ENCODE peak calls at places on chromosome 7, in eight cellular contexts. One of them, this sample, is unnamed.
A peak's percentile ranks its signal among the peaks of the same experiment; 100 is the strongest.

GRCh38 chr7:6237730-6238129 is 34.7 kb downstream of the CYTH3 start:
- DNase-seq in left cardiac atrium: no peak
- DNase-seq in AG08396: no peak
- DNase-seq in iPS DF 6.9: no peak
- DNase-seq in SK-MEL-5: no peak
- DNase-seq in T-helper 2 cell: no peak
- DNase-seq in stimulated activated CD4-positive, alpha-beta T cell treated with anti-CD3 and anti-CD28 coated beads, Interleukin-2, amount 100 ng/mL, for 4 hours: no peak
- DNase-seq in endothelial cell: no peak
- DNase-seq in this sample: no peak

GRCh38 chr7:1743481-1744230 is 73.6 kb downstream of the ELFN1 start:
- DNase-seq in T-helper 2 cell: no peak
- DNase-seq in endothelial cell: no peak
- DNase-seq in AG08396: no peak
- DNase-seq in iPS DF 6.9: no peak
- DNase-seq in stimulated activated CD4-positive, alpha-beta T cell treated with anti-CD3 and anti-CD28 coated beads, Interleukin-2, amount 100 ng/mL, for 4 hours: no peak
- DNase-seq in left cardiac atrium: peak; percentile 23
- DNase-seq in SK-MEL-5: no peak
- DNase-seq in this sample: no peak

GRCh38 chr7:36456135-36456534 is 66.5 kb downstream of the ANLN start:
- DNase-seq in iPS DF 6.9: no peak
- DNase-seq in SK-MEL-5: no peak
- DNase-seq in AG08396: no peak
- DNase-seq in endothelial cell: no peak
- DNase-seq in T-helper 2 cell: no peak
- DNase-seq in stimulated activated CD4-positive, alpha-beta T cell treated with anti-CD3 and anti-CD28 coated beads, Interleukin-2, amount 100 ng/mL, for 4 hours: no peak
- DNase-seq in left cardiac atrium: no peak
- DNase-seq in this sample: no peak

GRCh38 chr7:142438923-142439515 is 181.2 kb upstream of the PRSS58 start:
- DNase-seq in SK-MEL-5: no peak
- DNase-seq in endothelial cell: no peak
- DNase-seq in stimulated activated CD4-positive, alpha-beta T cell treated with anti-CD3 and anti-CD28 coated beads, Interleukin-2, amount 100 ng/mL, for 4 hours: no peak
- DNase-seq in left cardiac atrium: no peak
- DNase-seq in AG08396: no peak
- DNase-seq in T-helper 2 cell: no peak
- DNase-seq in iPS DF 6.9: no peak
- DNase-seq in this sample: no peak

GRCh38 chr7:70881470-70881869 is 250.5 kb upstream of the GALNT17 start:
- DNase-seq in AG08396: no peak
- DNase-seq in endothelial cell: no peak
- DNase-seq in SK-MEL-5: no peak
- DNase-seq in T-helper 2 cell: no peak
- DNase-seq in left cardiac atrium: no peak
- DNase-seq in stimulated activated CD4-positive, alpha-beta T cell treated with anti-CD3 and anti-CD28 coated beads, Interleukin-2, amount 100 ng/mL, for 4 hours: no peak
- DNase-seq in iPS DF 6.9: no peak
- DNase-seq in this sample: no peak

GRCh38 chr7:142866361-142867096 is 11.7 kb downstream of the EPHB6 start:
- DNase-seq in stimulated activated CD4-positive, alpha-beta T cell treated with anti-CD3 and anti-CD28 coated beads, Interleukin-2, amount 100 ng/mL, for 4 hours: no peak
- DNase-seq in AG08396: peak; percentile 53
- DNase-seq in left cardiac atrium: no peak
- DNase-seq in endothelial cell: peak; percentile 66
- DNase-seq in SK-MEL-5: peak; percentile 71
- DNase-seq in iPS DF 6.9: no peak
- DNase-seq in T-helper 2 cell: no peak
- DNase-seq in this sample: peak; percentile 60

GRCh38 chr7:138304071-138304320 is 156.1 kb upstream of the TRIM24 start:
- DNase-seq in SK-MEL-5: no peak
- DNase-seq in stimulated activated CD4-positive, alpha-beta T cell treated with anti-CD3 and anti-CD28 coated beads, Interleukin-2, amount 100 ng/mL, for 4 hours: no peak
- DNase-seq in AG08396: no peak
- DNase-seq in left cardiac atrium: no peak
- DNase-seq in iPS DF 6.9: no peak
- DNase-seq in T-helper 2 cell: no peak
- DNase-seq in endothelial cell: no peak
- DNase-seq in this sample: no peak

GRCh38 chr7:54354436-54354835 is 187.7 kb upstream of the VSTM2A start:
- DNase-seq in AG08396: no peak
- DNase-seq in T-helper 2 cell: no peak
- DNase-seq in stimulated activated CD4-positive, alpha-beta T cell treated with anti-CD3 and anti-CD28 coated beads, Interleukin-2, amount 100 ng/mL, for 4 hours: no peak
- DNase-seq in SK-MEL-5: peak; percentile 52
- DNase-seq in left cardiac atrium: no peak
- DNase-seq in endothelial cell: no peak
- DNase-seq in iPS DF 6.9: no peak
- DNase-seq in this sample: no peak

GRCh38 chr7:141702047-141702567 is at the start of gene DENND11:
- DNase-seq in left cardiac atrium: peak; percentile 61
- DNase-seq in endothelial cell: peak; percentile 53
- DNase-seq in AG08396: peak; percentile 86
- DNase-seq in iPS DF 6.9: no peak
- DNase-seq in stimulated activated CD4-positive, alpha-beta T cell treated with anti-CD3 and anti-CD28 coated beads, Interleukin-2, amount 100 ng/mL, for 4 hours: peak; percentile 20
- DNase-seq in T-helper 2 cell: peak; percentile 67
- DNase-seq in SK-MEL-5: peak; percentile 42
- DNase-seq in this sample: peak; percentile 76

GRCh38 chr7:113087278-113087998 is 811 bp upstream of the GPR85 start:
- DNase-seq in T-helper 2 cell: peak; percentile 50
- DNase-seq in stimulated activated CD4-positive, alpha-beta T cell treated with anti-CD3 and anti-CD28 coated beads, Interleukin-2, amount 100 ng/mL, for 4 hours: no peak
- DNase-seq in AG08396: peak; percentile 80
- DNase-seq in endothelial cell: no peak
- DNase-seq in left cardiac atrium: no peak
- DNase-seq in SK-MEL-5: peak; percentile 47
- DNase-seq in iPS DF 6.9: no peak
- DNase-seq in this sample: no peak

GRCh38 chr7:40331915-40332314 is 197.1 kb downstream of the SUGCT start:
- DNase-seq in iPS DF 6.9: no peak
- DNase-seq in SK-MEL-5: no peak
- DNase-seq in T-helper 2 cell: no peak
- DNase-seq in AG08396: no peak
- DNase-seq in left cardiac atrium: no peak
- DNase-seq in endothelial cell: no peak
- DNase-seq in stimulated activated CD4-positive, alpha-beta T cell treated with anti-CD3 and anti-CD28 coated beads, Interleukin-2, amount 100 ng/mL, for 4 hours: no peak
- DNase-seq in this sample: no peak

GRCh38 chr7:38321515-38321944 is 48.1 kb upstream of the TARP start:
- DNase-seq in SK-MEL-5: no peak
- DNase-seq in iPS DF 6.9: no peak
- DNase-seq in AG08396: peak; percentile 42
- DNase-seq in T-helper 2 cell: no peak
- DNase-seq in stimulated activated CD4-positive, alpha-beta T cell treated with anti-CD3 and anti-CD28 coated beads, Interleukin-2, amount 100 ng/mL, for 4 hours: no peak
- DNase-seq in left cardiac atrium: no peak
- DNase-seq in endothelial cell: no peak
- DNase-seq in this sample: no peak

GRCh38 chr7:97174308-97174707 is 56.8 kb downstream of the SDHAF3 start:
- DNase-seq in T-helper 2 cell: no peak
- DNase-seq in left cardiac atrium: no peak
- DNase-seq in endothelial cell: no peak
- DNase-seq in iPS DF 6.9: no peak
- DNase-seq in SK-MEL-5: no peak
- DNase-seq in stimulated activated CD4-positive, alpha-beta T cell treated with anti-CD3 and anti-CD28 coated beads, Interleukin-2, amount 100 ng/mL, for 4 hours: no peak
- DNase-seq in AG08396: no peak
- DNase-seq in this sample: no peak

GRCh38 chr7:69049341-69049740 is 548.9 kb upstream of the AUTS2 start:
- DNase-seq in endothelial cell: no peak
- DNase-seq in stimulated activated CD4-positive, alpha-beta T cell treated with anti-CD3 and anti-CD28 coated beads, Interleukin-2, amount 100 ng/mL, for 4 hours: no peak
- DNase-seq in AG08396: no peak
- DNase-seq in SK-MEL-5: no peak
- DNase-seq in iPS DF 6.9: no peak
- DNase-seq in T-helper 2 cell: no peak
- DNase-seq in left cardiac atrium: no peak
- DNase-seq in this sample: no peak

GRCh38 chr7:33981221-33981620 is 75.9 kb downstream of the BMPER start:
- DNase-seq in stimulated activated CD4-positive, alpha-beta T cell treated with anti-CD3 and anti-CD28 coated beads, Interleukin-2, amount 100 ng/mL, for 4 hours: no peak
- DNase-seq in AG08396: no peak
- DNase-seq in iPS DF 6.9: no peak
- DNase-seq in SK-MEL-5: no peak
- DNase-seq in endothelial cell: no peak
- DNase-seq in left cardiac atrium: no peak
- DNase-seq in T-helper 2 cell: no peak
- DNase-seq in this sample: no peak

GRCh38 chr7:94190599-94191061 is 186.5 kb upstream of the BET1 start:
- DNase-seq in SK-MEL-5: no peak
- DNase-seq in T-helper 2 cell: no peak
- DNase-seq in left cardiac atrium: peak; percentile 17
- DNase-seq in AG08396: peak; percentile 67
- DNase-seq in iPS DF 6.9: no peak
- DNase-seq in stimulated activated CD4-positive, alpha-beta T cell treated with anti-CD3 and anti-CD28 coated beads, Interleukin-2, amount 100 ng/mL, for 4 hours: no peak
- DNase-seq in endothelial cell: no peak
- DNase-seq in this sample: no peak

GRCh38 chr7:50446542-50446960 is 3.6 kb downstream of the FIGNL1 start:
- DNase-seq in endothelial cell: no peak
- DNase-seq in AG08396: no peak
- DNase-seq in T-helper 2 cell: peak; percentile 24
- DNase-seq in iPS DF 6.9: no peak
- DNase-seq in left cardiac atrium: no peak
- DNase-seq in stimulated activated CD4-positive, alpha-beta T cell treated with anti-CD3 and anti-CD28 coated beads, Interleukin-2, amount 100 ng/mL, for 4 hours: no peak
- DNase-seq in SK-MEL-5: peak; percentile 86
- DNase-seq in this sample: no peak

GRCh38 chr7:3260425-3260762 is 40.7 kb upstream of the SDK1 start:
- DNase-seq in stimulated activated CD4-positive, alpha-beta T cell treated with anti-CD3 and anti-CD28 coated beads, Interleukin-2, amount 100 ng/mL, for 4 hours: no peak
- DNase-seq in SK-MEL-5: peak; percentile 27
- DNase-seq in T-helper 2 cell: peak; percentile 14
- DNase-seq in left cardiac atrium: no peak
- DNase-seq in iPS DF 6.9: no peak
- DNase-seq in AG08396: peak; percentile 35
- DNase-seq in endothelial cell: no peak
- DNase-seq in this sample: no peak

GRCh38 chr7:111089822-111090426 is 1.0 kb upstream of the LRRN3 start:
- DNase-seq in left cardiac atrium: no peak
- DNase-seq in iPS DF 6.9: peak; percentile 16
- DNase-seq in T-helper 2 cell: peak; percentile 71
- DNase-seq in stimulated activated CD4-positive, alpha-beta T cell treated with anti-CD3 and anti-CD28 coated beads, Interleukin-2, amount 100 ng/mL, for 4 hours: no peak
- DNase-seq in AG08396: no peak
- DNase-seq in SK-MEL-5: peak; percentile 75
- DNase-seq in endothelial cell: no peak
- DNase-seq in this sample: no peak

GRCh38 chr7:80583901-80584300 is 54.5 kb upstream of the CD36 start:
- DNase-seq in AG08396: no peak
- DNase-seq in stimulated activated CD4-positive, alpha-beta T cell treated with anti-CD3 and anti-CD28 coated beads, Interleukin-2, amount 100 ng/mL, for 4 hours: no peak
- DNase-seq in SK-MEL-5: no peak
- DNase-seq in T-helper 2 cell: no peak
- DNase-seq in endothelial cell: no peak
- DNase-seq in iPS DF 6.9: no peak
- DNase-seq in left cardiac atrium: peak; percentile 42
- DNase-seq in this sample: no peak

GRCh38 chr7:18995811-18996400 is 121.5 kb downstream of the TWIST1 start:
- DNase-seq in iPS DF 6.9: no peak
- DNase-seq in stimulated activated CD4-positive, alpha-beta T cell treated with anti-CD3 and anti-CD28 coated beads, Interleukin-2, amount 100 ng/mL, for 4 hours: no peak
- DNase-seq in endothelial cell: no peak
- DNase-seq in T-helper 2 cell: no peak
- DNase-seq in left cardiac atrium: no peak
- DNase-seq in SK-MEL-5: no peak
- DNase-seq in AG08396: no peak
- DNase-seq in this sample: no peak